ENCODE peak calls at places on chromosomes 16 and 17, in six cellular contexts. G is right atrium auricular region, X is cardiac muscle cell, P is foreskin fibroblast, K is adrenal gland, E is PC-3. V is an unnamed sample.

GRCh38 chr16:29678691-29679267 is at the start of gene QPRT:
- DNase-seq in G (no peak), K (peak), X (peak), P (peak), E (no peak), V (peak)

GRCh38 chr17:29592850-29593545 is at the start of gene ANKRD13B:
- DNase-seq in G (no peak), K (peak), E (no peak), P (peak), X (no peak), V (peak)

GRCh38 chr17:37650419-37651003 is 7.3 kb upstream of the DDX52 start:
- DNase-seq in K (no peak), E (peak), X (peak), P (peak), G (no peak), V (no peak)

GRCh38 chr16:80743273-80743672 is 61.1 kb downstream of the CDYL2 start:
- DNase-seq in G (no peak), P (no peak), K (no peak), X (no peak), E (no peak), V (no peak)

GRCh38 chr17:12077773-12078172 is 57.1 kb downstream of the MAP2K4 start:
- DNase-seq in E (no peak), G (no peak), X (no peak), P (no peak), K (no peak), V (no peak)

GRCh38 chr17:27663862-27664605 is 33.0 kb downstream of the LGALS9 start:
- DNase-seq in E (no peak), X (no peak), P (no peak), K (no peak), G (no peak), V (no peak)

GRCh38 chr16:79651363-79651762 is 50.8 kb upstream of the MAF start:
- DNase-seq in K (peak), G (peak), E (no peak), P (peak), X (peak), V (no peak)

GRCh38 chr17:2703606-2704005 is 8.0 kb downstream of the CLUH start:
- DNase-seq in X (no peak), P (no peak), E (no peak), K (no peak), G (no peak), V (no peak)

GRCh38 chr17:81009124-81009523 is 17.5 kb downstream of the CHMP6 start:
- DNase-seq in K (no peak), G (no peak), E (no peak), P (no peak), X (no peak), V (no peak)

GRCh38 chr17:4177732-4178131 is 34.7 kb downstream of the CYB5D2 start:
- DNase-seq in X (no peak), G (no peak), E (no peak), K (no peak), P (no peak), V (no peak)

GRCh38 chr17:19645608-19646250 is 2.8 kb upstream of the ALDH3A2 start:
- DNase-seq in G (no peak), E (peak), P (peak), K (peak), X (peak), V (peak)

GRCh38 chr17:19642373-19642893 is 6.1 kb upstream of the ALDH3A2 start:
- DNase-seq in G (no peak), K (no peak), E (peak), X (no peak), P (no peak), V (no peak)

GRCh38 chr17:19644493-19645210 is 3.9 kb upstream of the ALDH3A2 start:
- DNase-seq in P (peak), G (no peak), X (peak), E (peak), K (no peak), V (no peak)

GRCh38 chr17:19646788-19647696 is 1.5 kb upstream of the ALDH3A2 start:
- DNase-seq in G (no peak), K (peak), X (peak), P (peak), E (peak), V (no peak)

GRCh38 chr17:19641687-19642372 is 6.7 kb upstream of the ALDH3A2 start:
- DNase-seq in K (no peak), G (no peak), X (no peak), E (peak), P (no peak), V (no peak)
- H3K4me3 ChIP-seq in K (no peak), G (no peak), X (no peak), E (no peak), P (no peak), V (no peak)

GRCh38 chr17:59826741-59827453 is 65.8 kb downstream of the TUBD1 start:
- DNase-seq in E (no peak), G (no peak), P (no peak), K (no peak), X (no peak), V (no peak)

GRCh38 chr17:59827721-59828477 is 64.8 kb downstream of the TUBD1 start:
- DNase-seq in X (no peak), K (no peak), P (peak), G (no peak), E (peak), V (no peak)

GRCh38 chr17:59830007-59830630 is 62.6 kb downstream of the TUBD1 start:
- DNase-seq in E (peak), K (no peak), G (no peak), X (peak), P (peak), V (peak)

GRCh38 chr17:59829217-59830006 is 63.3 kb downstream of the TUBD1 start:
- DNase-seq in G (no peak), E (peak), P (peak), X (peak), K (peak), V (no peak)

DNA sequence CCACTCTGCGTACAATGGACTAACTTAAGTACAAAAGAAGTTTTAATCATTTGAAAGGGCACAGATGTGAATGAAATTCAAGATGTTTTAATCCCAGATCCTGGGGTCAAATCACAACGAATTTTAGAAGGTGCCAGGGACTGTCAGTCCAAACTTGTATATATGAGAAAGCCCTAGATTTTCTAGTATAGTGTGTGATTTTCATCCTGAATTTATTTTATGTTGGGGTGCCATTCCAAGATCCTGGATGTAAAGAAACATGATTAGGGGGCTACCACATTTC is 64.3 kb downstream of the TUBD1 start:
- DNase-seq in X (no peak), G (no peak), E (no peak), K (no peak), P (no peak), V (no peak)
- H3K4me3 ChIP-seq in X (no peak), G (peak), E (peak), K (no peak), P (no peak), V (no peak)

DNA sequence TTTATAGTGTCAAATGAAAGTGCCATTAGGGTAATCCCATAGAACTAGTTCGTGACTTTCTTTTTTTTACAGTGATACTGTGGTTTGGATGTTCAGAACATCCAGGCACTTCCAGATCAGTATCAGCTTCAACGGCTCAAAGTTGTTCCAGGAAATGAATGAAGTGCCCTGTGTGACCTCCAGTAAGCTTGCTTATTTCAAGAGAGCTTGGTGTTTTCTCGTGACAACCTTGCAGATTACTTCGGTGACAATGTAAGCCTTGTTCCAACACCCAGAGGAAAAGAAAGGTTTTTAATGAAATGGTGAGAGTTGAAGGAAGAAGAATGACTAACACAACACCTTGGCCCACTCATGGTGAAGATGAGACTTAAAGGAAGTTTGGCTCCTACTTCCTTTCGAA is 15.9 kb upstream of the KCNJ16 start:
- DNase-seq in G (no peak), K (no peak), X (no peak), P (no peak), E (no peak), V (no peak)
- H3K4me3 ChIP-seq in G (no peak), K (no peak), X (no peak), P (no peak), E (no peak), V (no peak)

DNA sequence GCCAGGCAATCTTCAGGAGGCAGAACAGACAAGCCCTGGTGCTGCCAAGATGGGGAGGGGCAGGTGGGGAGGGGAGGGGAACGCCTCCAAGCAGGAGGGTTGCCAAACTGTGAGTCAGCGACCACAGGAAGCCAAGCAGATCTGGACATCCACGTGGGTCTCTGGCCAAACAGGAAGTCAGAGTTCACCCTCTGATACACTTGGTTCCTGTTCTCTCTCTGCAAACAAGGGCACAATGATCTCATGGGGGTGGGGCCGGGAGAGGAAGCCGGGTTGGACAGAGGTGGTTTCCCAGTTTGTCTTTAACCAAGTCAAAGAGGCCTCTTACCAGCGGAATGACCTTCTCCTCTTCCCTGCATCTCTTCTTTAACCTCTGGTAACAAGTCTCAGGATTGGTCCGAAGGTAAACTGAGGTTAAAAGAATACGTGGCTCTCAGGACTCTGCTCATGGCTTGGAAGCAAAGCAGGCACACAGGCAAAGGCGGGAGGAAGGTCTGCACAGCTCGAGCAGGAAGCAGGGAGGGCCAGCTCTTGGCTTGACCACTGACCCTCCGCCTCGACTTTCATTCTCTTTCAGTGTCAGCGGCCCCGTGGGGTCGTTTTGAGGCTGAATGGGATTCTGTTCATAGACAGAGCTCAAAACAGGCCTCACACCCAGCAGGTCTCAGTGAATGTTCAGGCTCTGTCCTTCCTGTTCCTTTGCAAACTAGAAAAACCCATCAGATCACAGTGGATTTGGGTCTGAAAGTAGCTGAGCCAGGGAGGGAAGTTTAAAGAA is 32.9 kb downstream of the TK2 start:
- DNase-seq in X (peak), K (peak), E (peak), G (peak), P (peak), V (peak)
- H3K4me3 ChIP-seq in X (no peak), K (peak), E (peak), G (peak), P (no peak), V (peak)

GRCh38 chr17:56350592-56350991 is 197.3 kb downstream of the ANKFN1 start:
- DNase-seq in X (no peak), K (no peak), P (no peak), E (no peak), G (no peak), V (no peak)
- H3K4me3 ChIP-seq in X (no peak), K (no peak), P (no peak), E (no peak), G (no peak), V (no peak)

GRCh38 chr16:67150833-67151396 is at the start of gene B3GNT9:
- DNase-seq in P (peak), K (peak), E (no peak), G (peak), X (peak), V (peak)
- H3K4me3 ChIP-seq in P (peak), K (peak), E (peak), G (peak), X (peak), V (peak)

V was measured in heart left ventricle.